ENCODE peak calls at places on chromosomes 13 and 19, in six cellular contexts. Z is cardiac fibroblast, I is nephron progenitor cell, D is EH, M is AG04450, P is activated T-cell treated with anti-CD3 and anti-CD28 coated beads for 1 hour. B is an unnamed sample.

GRCh38 chr13:107842562-107843180 is 372.7 kb downstream of the LIG4 start:
- DNase-seq in Z (peak), I (no peak), D (no peak), M (no peak), P (no peak), B (no peak)

GRCh38 chr13:96141032-96141431 is 51.1 kb downstream of the HS6ST3 start:
- DNase-seq in Z (peak), I (no peak), D (peak), M (no peak), P (no peak), B (no peak)

GRCh38 chr19:32372726-32373613 is 27.6 kb downstream of the ZNF507 start:
- DNase-seq in Z (peak), I (no peak), D (no peak), M (no peak), P (no peak), B (no peak)

GRCh38 chr13:25237083-25237482 is 50.2 kb downstream of the MTMR6 start:
- DNase-seq in Z (no peak), I (no peak), D (no peak), M (no peak), P (no peak), B (no peak)

GRCh38 chr19:45153339-45154063 is 7.3 kb downstream of the NKPD1 start:
- DNase-seq in Z (peak), I (peak), D (peak), M (no peak), P (no peak), B (no peak)

GRCh38 chr13:40345654-40346372 is 320.6 kb downstream of the FOXO1 start:
- DNase-seq in Z (no peak), I (no peak), D (no peak), M (no peak), P (no peak), B (no peak)

GRCh38 chr13:77207943-77208342 is 119.0 kb downstream of the MYCBP2 start:
- DNase-seq in Z (peak), I (no peak), D (peak), M (peak), P (no peak), B (no peak)

GRCh38 chr13:91111476-91112190 is 235.9 kb upstream of the MIR17HG start:
- DNase-seq in Z (no peak), I (no peak), D (no peak), M (no peak), P (no peak), B (no peak)

GRCh38 chr19:9881720-9882119 is 46.6 kb downstream of the PIN1 start:
- DNase-seq in Z (no peak), I (no peak), D (no peak), M (no peak), P (no peak), B (no peak)

GRCh38 chr13:48571121-48571901 is 38.4 kb upstream of the RCBTB2 start:
- DNase-seq in Z (peak), I (no peak), D (peak), M (peak), P (no peak), B (no peak)

GRCh38 chr13:46575843-46576242 is 22.9 kb downstream of the LRCH1 start:
- DNase-seq in Z (peak), I (no peak), D (peak), M (no peak), P (no peak), B (peak)

GRCh38 chr19:4518345-4519171 is at the start of gene PLIN4:
- DNase-seq in Z (peak), I (no peak), D (no peak), M (no peak), P (no peak), B (peak)

GRCh38 chr19:31339405-31339804 is 9.8 kb downstream of the TSHZ3 start:
- DNase-seq in Z (peak), I (peak), D (no peak), M (no peak), P (no peak), B (no peak)

GRCh38 chr13:74136089-74136658 is 2.0 kb upstream of the KLF12 start:
- DNase-seq in Z (peak), I (peak), D (peak), M (no peak), P (no peak), B (no peak)

GRCh38 chr19:6211632-6212402 is 68.0 kb downstream of the MLLT1 start:
- DNase-seq in Z (no peak), I (no peak), D (no peak), M (no peak), P (no peak), B (no peak)

GRCh38 chr13:22744688-22745452 is 435.9 kb upstream of the SGCG start:
- DNase-seq in Z (no peak), I (no peak), D (no peak), M (no peak), P (no peak), B (no peak)

GRCh38 chr13:38350114-38350617 is 515 bp downstream of the UFM1 start:
- DNase-seq in Z (peak), I (peak), D (peak), M (no peak), P (peak), B (peak)

GRCh38 chr13:20383058-20383457 is 142.6 kb downstream of the CRYL1 start:
- DNase-seq in Z (no peak), I (no peak), D (no peak), M (no peak), P (no peak), B (no peak)

GRCh38 chr19:19774354-19775033 is 41.6 kb upstream of the ZNF14 start:
- DNase-seq in Z (no peak), I (no peak), D (no peak), M (no peak), P (no peak), B (no peak)

GRCh38 chr19:13024958-13025653 is 29.8 kb downstream of the NFIX start:
- DNase-seq in Z (no peak), I (no peak), D (peak), M (no peak), P (no peak), B (no peak)

GRCh38 chr13:112748947-112749346 is 59.1 kb downstream of the ATP11A start:
- DNase-seq in Z (peak), I (no peak), D (no peak), M (no peak), P (no peak), B (no peak)

GRCh38 chr19:46201413-46202310 is 27.9 kb upstream of the IGFL1 start:
- DNase-seq in Z (no peak), I (no peak), D (peak), M (no peak), P (no peak), B (no peak)

GRCh38 chr13:98927954-98928927 is 49.6 kb downstream of the DOCK9 start:
- DNase-seq in Z (peak), I (no peak), D (peak), M (peak), P (no peak), B (no peak)

GRCh38 chr19:31675187-31675913 is 326.1 kb upstream of the TSHZ3 start:
- DNase-seq in Z (peak), I (no peak), D (peak), M (no peak), P (no peak), B (no peak)

GRCh38 chr19:4182082-4182926 is at the start of the genes ANKRD24 and SIRT6:
- DNase-seq in Z (peak), I (peak), D (peak), M (peak), P (peak), B (peak)

GRCh38 chr13:110017379-110017778 is 231.0 kb upstream of the IRS2 start:
- DNase-seq in Z (peak), I (no peak), D (peak), M (peak), P (no peak), B (no peak)

GRCh38 chr13:48158290-48158689 is 63.4 kb upstream of the MED4 start:
- DNase-seq in Z (no peak), I (no peak), D (no peak), M (no peak), P (no peak), B (no peak)

GRCh38 chr13:112779856-112780604 is 90.2 kb downstream of the ATP11A start:
- DNase-seq in Z (no peak), I (no peak), D (peak), M (no peak), P (no peak), B (no peak)

GRCh38 chr19:56117376-56117884 is 3.7 kb downstream of the ZNF787 start:
- DNase-seq in Z (no peak), I (no peak), D (no peak), M (no peak), P (no peak), B (no peak)

GRCh38 chr19:7355871-7356270 is 7.1 kb downstream of the ARHGEF18 start:
- DNase-seq in Z (no peak), I (no peak), D (no peak), M (no peak), P (no peak), B (no peak)

GRCh38 chr13:48783181-48783630 is 129.5 kb downstream of the CYSLTR2 start:
- DNase-seq in Z (peak), I (no peak), D (peak), M (peak), P (no peak), B (peak)

GRCh38 chr19:16232568-16232967 is 34.9 kb downstream of the AP1M1 start:
- DNase-seq in Z (no peak), I (no peak), D (no peak), M (no peak), P (no peak), B (no peak)

GRCh38 chr13:48563611-48564010 is 30.7 kb upstream of the RCBTB2 start:
- DNase-seq in Z (no peak), I (no peak), D (no peak), M (no peak), P (no peak), B (no peak)

GRCh38 chr13:43095771-43096719 is 72.7 kb downstream of the DNAJC15 start:
- DNase-seq in Z (peak), I (no peak), D (peak), M (no peak), P (no peak), B (no peak)

GRCh38 chr19:13082192-13083007 is 20.3 kb downstream of the LYL1 start:
- DNase-seq in Z (peak), I (peak), D (peak), M (no peak), P (no peak), B (no peak)

B was measured in ascending aorta.